ENCODE peak calls at places on chromosomes 12 and 14, in eight cellular contexts. Q, E, O, Y, I, B, S and G are unnamed samples.
A peak's percentile ranks its signal among the peaks of the same experiment; 100 is the strongest.

GRCh38 chr12:49055978-49056754 is 4.4 kb downstream of the KMT2D start:
- DNase-seq in Q (peak; percentile 54), Y (no peak), B (peak; percentile 88), I (no peak), S (peak; percentile 70), E (peak; percentile 79), O (peak; percentile 66), G (peak; percentile 98)

GRCh38 chr14:100067971-100068959 is 3.0 kb downstream of the EVL start:
- DNase-seq in I (peak; percentile 78), S (peak; percentile 92), O (peak; percentile 87), E (peak; percentile 50), Y (no peak), Q (peak; percentile 53), B (no peak), G (peak; percentile 85)

GRCh38 chr12:113040722-113041168 is 15.8 kb upstream of the DTX1 start:
- DNase-seq in Y (no peak), I (no peak), B (no peak), O (no peak), S (no peak), Q (peak; percentile 90), E (peak; percentile 64), G (peak; percentile 96)

GRCh38 chr12:56517854-56518253 is 3.8 kb upstream of the RBMS2 start:
- DNase-seq in Q (no peak), O (no peak), B (no peak), E (no peak), Y (no peak), S (no peak), I (no peak), G (no peak)

GRCh38 chr14:74275265-74275841 is 27.4 kb downstream of the ABCD4 start:
- DNase-seq in I (no peak), E (no peak), B (no peak), Y (no peak), Q (no peak), O (no peak), S (no peak), G (no peak)

GRCh38 chr12:54379401-54380201 is 4.9 kb downstream of the ZNF385A start:
- DNase-seq in I (peak; percentile 72), Q (peak; percentile 95), S (peak; percentile 93), E (peak; percentile 91), Y (peak; percentile 73), B (peak; percentile 97), O (peak; percentile 89), G (peak; percentile 73)

GRCh38 chr14:24253936-24254335 is 9.0 kb downstream of the TGM1 start:
- DNase-seq in B (peak; percentile 16), Y (no peak), Q (no peak), I (no peak), S (no peak), O (no peak), E (no peak), G (no peak)

GRCh38 chr14:68797180-68797670 is 4.4 kb upstream of the ZFP36L1 start:
- DNase-seq in I (no peak), Q (no peak), B (peak; percentile 71), E (no peak), O (peak; percentile 15), Y (no peak), S (no peak), G (no peak)

GRCh38 chr14:63689132-63689531 is 38.7 kb downstream of the SGPP1 start:
- DNase-seq in O (no peak), Y (no peak), E (no peak), B (no peak), I (no peak), S (no peak), Q (no peak), G (no peak)

GRCh38 chr12:6925543-6926279 is 2.0 kb upstream of the ATN1 start:
- DNase-seq in S (no peak), E (peak; percentile 76), I (no peak), Y (peak; percentile 46), Q (peak; percentile 81), B (peak; percentile 79), O (no peak), G (no peak)

GRCh38 chr12:64633186-64633939 is 23.1 kb downstream of the RASSF3 start:
- DNase-seq in I (no peak), S (no peak), Q (no peak), O (no peak), E (no peak), Y (no peak), B (no peak), G (no peak)

GRCh38 chr14:88023658-88024187 is 18.8 kb downstream of the GPR65 start:
- DNase-seq in O (no peak), I (no peak), Y (no peak), Q (no peak), E (no peak), B (no peak), S (peak; percentile 18), G (no peak)

GRCh38 chr12:19643635-19644034 is 204.3 kb downstream of the AEBP2 start:
- DNase-seq in S (no peak), Y (no peak), B (peak; percentile 50), I (no peak), Q (no peak), E (no peak), O (no peak), G (peak; percentile 12)

GRCh38 chr12:118404876-118405521 is 28.6 kb downstream of the SUDS3 start:
- DNase-seq in E (peak; percentile 41), Q (peak; percentile 51), Y (peak; percentile 27), I (no peak), O (peak; percentile 67), S (peak; percentile 73), B (peak; percentile 68), G (peak; percentile 38)

GRCh38 chr12:40099423-40099853 is 6.4 kb downstream of the SLC2A13 start:
- DNase-seq in I (no peak), E (no peak), S (no peak), Q (no peak), O (no peak), Y (no peak), B (no peak), G (peak; percentile 15)

GRCh38 chr14:74407021-74407800 is 18.8 kb downstream of the SYNDIG1L start:
- DNase-seq in Q (no peak), S (no peak), Y (no peak), O (no peak), E (no peak), B (peak; percentile 17), I (no peak), G (no peak)

GRCh38 chr12:104424955-104425354 is 31.8 kb upstream of the CHST11 start:
- DNase-seq in I (no peak), S (no peak), B (no peak), O (no peak), Q (no peak), Y (no peak), E (no peak), G (no peak)

GRCh38 chr12:22437031-22437806 is 102.7 kb upstream of the ST8SIA1 start:
- DNase-seq in B (no peak), Q (no peak), I (no peak), S (no peak), Y (no peak), O (no peak), E (no peak), G (no peak)

GRCh38 chr12:34142430-34142829 is 120.1 kb downstream of the ALG10 start:
- DNase-seq in O (no peak), B (no peak), S (no peak), Q (no peak), I (no peak), Y (no peak), E (no peak), G (no peak)

GRCh38 chr12:26630546-26631027 is 202.4 kb downstream of the ITPR2 start:
- DNase-seq in E (no peak), I (no peak), Y (no peak), O (no peak), S (no peak), B (no peak), Q (no peak), G (no peak)

GRCh38 chr12:91119089-91119488 is 7.8 kb upstream of the LUM start:
- DNase-seq in S (no peak), Q (no peak), E (no peak), O (no peak), I (no peak), B (no peak), Y (no peak), G (no peak)

GRCh38 chr12:115452751-115453281 is 768.8 kb upstream of the TBX3 start:
- DNase-seq in Q (no peak), I (no peak), E (no peak), S (no peak), B (no peak), O (no peak), Y (no peak), G (no peak)

GRCh38 chr12:4857472-4858291 is 52.0 kb upstream of the KCNA1 start:
- DNase-seq in Y (peak; percentile 43), O (peak; percentile 65), E (peak; percentile 75), B (peak; percentile 83), I (no peak), Q (peak; percentile 75), S (peak; percentile 81), G (peak; percentile 60)

GRCh38 chr14:90658541-90658967 is 157.7 kb downstream of the TTC7B start:
- DNase-seq in Y (no peak), I (no peak), S (peak; percentile 12), E (no peak), O (no peak), B (no peak), Q (no peak), G (peak; percentile 87)

GRCh38 chr12:64491718-64492117 is 39.8 kb downstream of the TBK1 start:
- DNase-seq in Y (no peak), I (no peak), E (no peak), O (no peak), B (no peak), S (no peak), Q (no peak), G (no peak)

GRCh38 chr14:97027256-97027999 is 230.2 kb downstream of the VRK1 start:
- DNase-seq in E (no peak), I (no peak), S (no peak), Q (no peak), B (peak; percentile 52), O (no peak), Y (no peak), G (no peak)

GRCh38 chr14:94805726-94806288 is 35.9 kb upstream of the GSC start:
- DNase-seq in E (no peak), O (no peak), S (no peak), Y (no peak), B (no peak), I (no peak), Q (no peak), G (no peak)